ENCODE peak calls at places on chromosomes 11 and 22, in four cellular contexts. N is bronchial epithelial cell, D is colonic mucosa, K is fibroblast of villous mesenchyme. A is an unnamed sample.

GRCh38 chr11:18358646-18359045 is 35.7 kb upstream of the LDHA start:
- DNase-seq in N (no peak), D (no peak), K (no peak), A (no peak)

GRCh38 chr22:50522208-50522805 is 3.1 kb downstream of the SCO2 start:
- DNase-seq in N (no peak), D (no peak), K (no peak), A (no peak)

GRCh38 chr11:19714387-19715363 is 2.0 kb downstream of the NAV2 start:
- DNase-seq in N (peak), D (no peak), K (peak), A (peak)

GRCh38 chr11:62012451-62013265 is 45.2 kb upstream of the FTH1 start:
- DNase-seq in N (peak), D (no peak), K (peak), A (peak)

GRCh38 chr11:120400564-120401364 is 64.6 kb downstream of the ARHGEF12 start:
- DNase-seq in N (peak), D (peak), K (peak), A (peak)

GRCh38 chr11:121802542-121802941 is 313.5 kb downstream of the BLID start:
- DNase-seq in N (no peak), D (peak), K (no peak), A (no peak)

GRCh38 chr11:61967924-61968757 is 707 bp upstream of the FTH1 start:
- DNase-seq in N (no peak), D (peak), K (peak), A (no peak)

GRCh38 chr11:73852049-73852448 is 24.6 kb downstream of the COA4 start:
- DNase-seq in N (no peak), D (no peak), K (no peak), A (no peak)

GRCh38 chr11:92180664-92181251 is 43.9 kb upstream of the FAT3 start:
- DNase-seq in N (peak), D (no peak), K (peak), A (peak)

GRCh38 chr11:63663809-63664208 is 7.4 kb downstream of the ATL3 start:
- DNase-seq in N (peak), D (no peak), K (peak), A (peak)

GRCh38 chr11:116126540-116126939 is 622.3 kb upstream of the CADM1 start:
- DNase-seq in N (no peak), D (no peak), K (no peak), A (no peak)

GRCh38 chr11:93737904-93738612 is 3.2 kb downstream of the TAF1D start:
- DNase-seq in N (peak), D (no peak), K (peak), A (peak)

GRCh38 chr22:46796566-46797195 is 34.2 kb downstream of the TBC1D22A start:
- DNase-seq in N (no peak), D (no peak), K (no peak), A (no peak)

GRCh38 chr11:75430692-75431532 is 2.1 kb downstream of the KLHL35 start:
- DNase-seq in N (no peak), D (no peak), K (no peak), A (no peak)

GRCh38 chr11:64007629-64008282 is 21.5 kb downstream of the OTUB1 start:
- DNase-seq in N (no peak), D (peak), K (peak), A (peak)

GRCh38 chr11:83220279-83220678 is 26.8 kb downstream of the ANKRD42 start:
- DNase-seq in N (no peak), D (no peak), K (no peak), A (no peak)

GRCh38 chr11:76810151-76810853 is 27.1 kb downstream of the TSKU start:
- DNase-seq in N (peak), D (peak), K (no peak), A (peak)

GRCh38 chr11:61973603-61974162 is 6.2 kb upstream of the FTH1 start:
- DNase-seq in N (peak), D (peak), K (no peak), A (no peak)

GRCh38 chr11:85827768-85828639 is 17.1 kb upstream of the SYTL2 start:
- DNase-seq in N (peak), D (no peak), K (peak), A (peak)

GRCh38 chr11:63613517-63614135 is 607 bp downstream of the PLAAT3 start:
- DNase-seq in N (no peak), D (peak), K (peak), A (no peak)

GRCh38 chr22:37594237-37594636 is 14.3 kb upstream of the LGALS2 start:
- DNase-seq in N (no peak), D (no peak), K (no peak), A (no peak)
- TF ChIP-seq CTCF in N (no peak), D (no peak), K (no peak), A (no peak)

DNA sequence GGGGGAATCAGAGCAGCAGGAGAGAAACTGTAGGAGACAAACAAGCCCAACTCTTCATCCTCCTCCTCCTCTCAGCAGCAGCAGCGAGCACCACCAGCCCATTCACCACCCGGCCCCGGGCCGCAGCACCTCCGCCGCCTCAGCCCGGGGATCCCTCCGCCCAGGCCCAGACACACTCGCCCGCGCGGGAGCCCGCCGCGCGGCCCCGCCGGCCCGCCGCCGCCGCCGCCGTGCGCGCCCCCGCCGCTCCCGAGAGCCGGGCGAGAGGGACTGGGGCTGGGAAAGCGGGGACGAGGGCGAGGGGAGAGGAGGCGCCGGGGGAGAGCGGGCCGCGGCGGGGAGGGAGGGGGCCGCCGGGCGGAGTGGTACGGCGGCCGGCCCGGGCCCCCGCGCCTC is at the start of gene PHF21A:
- DNase-seq in N (peak), D (peak), K (peak), A (peak)
- H3K4me3 ChIP-seq in N (peak), D (peak), K (peak), A (peak)

DNA sequence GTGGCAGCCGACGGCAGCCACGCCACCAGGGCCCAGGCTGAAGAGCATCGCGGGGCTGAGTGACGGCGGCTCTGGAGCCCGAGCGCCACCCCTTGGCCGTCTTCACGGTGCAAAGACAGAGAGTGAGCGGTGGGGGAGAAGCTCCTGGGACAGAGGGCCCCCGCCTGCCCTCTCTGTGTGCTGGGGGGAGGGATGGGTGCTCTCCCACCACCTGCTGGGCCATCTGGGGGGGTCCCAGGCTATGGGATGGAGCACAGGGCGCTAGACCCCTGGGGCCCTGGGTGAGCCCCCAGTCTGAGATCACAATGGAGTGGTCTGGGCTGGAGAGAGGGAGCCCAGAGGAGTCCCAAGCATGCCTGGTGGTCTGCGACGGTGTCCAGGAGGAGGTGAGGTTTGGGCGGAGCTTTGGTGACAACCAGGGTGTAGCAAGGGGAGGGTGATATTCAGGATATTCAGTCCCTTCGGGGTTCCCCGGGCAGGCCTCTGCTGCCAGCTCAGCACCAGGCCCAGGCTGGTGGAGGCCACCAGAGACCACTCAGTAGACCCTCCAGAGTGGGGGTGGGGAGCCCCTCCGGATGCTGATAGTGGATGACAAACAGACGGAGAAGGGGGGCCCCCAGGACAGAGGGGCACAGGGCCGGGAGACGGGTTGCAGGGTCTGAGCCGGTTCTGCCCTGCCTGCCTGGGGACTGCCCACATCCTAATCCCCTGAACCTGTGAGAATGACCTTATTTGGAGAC is 78.1 kb upstream of the PRR5 start:
- DNase-seq in N (peak), D (no peak), K (no peak), A (no peak)
- TF ChIP-seq CTCF in N (peak), D (no peak), K (peak), A (no peak)

GRCh38 chr22:17706947-17707346 is 67.3 kb downstream of the BID start:
- DNase-seq in N (no peak), D (no peak), K (no peak), A (no peak)
- H3K4me3 ChIP-seq in N (no peak), D (peak), K (peak), A (peak)

GRCh38 chr22:30640361-30640760 is 4.8 kb downstream of the SLC35E4 start:
- DNase-seq in N (no peak), D (no peak), K (no peak), A (no peak)

GRCh38 chr22:30635273-30636225 is at the start of gene SLC35E4:
- DNase-seq in N (peak), D (peak), K (peak), A (peak)

GRCh38 chr22:30634477-30635233 is 926 bp upstream of the SLC35E4 start:
- DNase-seq in N (peak), D (peak), K (peak), A (peak)

GRCh38 chr22:30637701-30638114 is 2.1 kb downstream of the SLC35E4 start:
- DNase-seq in N (no peak), D (no peak), K (no peak), A (peak)

GRCh38 chr22:30636226-30637077 is 871 bp downstream of the SLC35E4 start:
- DNase-seq in N (no peak), D (peak), K (peak), A (peak)
- TF ChIP-seq CTCF in N (no peak), D (no peak), K (no peak), A (no peak)

DNA sequence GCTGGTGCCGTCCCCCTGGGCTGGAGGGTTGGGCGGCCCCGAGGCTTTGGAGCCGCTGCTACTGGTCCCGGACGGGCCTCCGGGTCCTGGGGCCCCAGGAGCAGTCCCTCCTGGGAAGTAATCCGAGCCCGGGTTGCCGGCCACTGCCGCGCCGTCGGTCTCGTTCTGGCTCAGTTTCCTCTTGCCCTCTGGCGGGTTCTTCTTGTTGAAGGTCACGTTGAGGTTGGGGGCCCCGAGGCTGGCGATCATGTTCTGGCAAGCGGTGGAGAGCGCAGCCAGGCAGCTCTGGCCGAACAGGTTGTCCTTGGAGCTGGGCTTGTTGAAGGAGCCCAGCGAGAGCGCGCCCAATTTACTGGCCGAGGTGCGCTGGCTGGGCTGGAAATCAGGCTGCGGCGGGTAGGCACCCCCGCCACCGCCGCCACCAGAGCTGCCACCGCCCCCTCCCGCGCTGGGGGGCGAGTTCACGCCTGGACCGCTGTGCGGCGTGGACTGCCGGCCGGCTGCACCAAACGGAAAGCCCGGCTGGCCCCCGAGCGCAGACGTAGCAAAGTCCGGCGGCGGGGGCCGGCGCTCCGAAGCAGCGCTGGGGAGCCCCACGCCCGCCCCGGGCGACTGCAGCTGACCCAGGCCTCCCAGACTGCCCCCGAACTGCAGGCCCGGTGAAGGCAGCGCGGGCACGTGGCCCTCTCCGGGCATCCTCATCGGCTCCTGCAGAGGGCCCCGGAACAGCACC is 3.6 kb downstream of the MN1 start:
- DNase-seq in N (no peak), D (no peak), K (no peak), A (no peak)
- H3K4me3 ChIP-seq in N (no peak), D (no peak), K (no peak), A (no peak)

GRCh38 chr22:38830845-38831108 is 13.1 kb downstream of the NPTXR start:
- DNase-seq in N (no peak), D (no peak), K (no peak), A (no peak)
- TF ChIP-seq CTCF in N (no peak), D (no peak), K (no peak), A (no peak)

A was measured in fibroblast of mammary gland.